ENCODE peak calls at places on chromosomes 7 and 10, in six cellular contexts. One of them, this sample, is unnamed. For H3K4me1, the result is how much of the 10 kb centered on the place peaks cover.

GRCh38 chr7:115822380-115822779 is 208.2 kb downstream of the TFEC start:
- DNase-seq in cardiac muscle cell: no peak
- DNase-seq in mammary epithelial cell: no peak
- DNase-seq in heart left ventricle: no peak
- DNase-seq in hepatocyte: no peak
- DNase-seq in left ventricle myocardium inferior: no peak
- DNase-seq in this sample: no peak

GRCh38 chr7:106332186-106332585 is 47.4 kb upstream of the NAMPT start:
- DNase-seq in hepatocyte: no peak
- DNase-seq in mammary epithelial cell: no peak
- DNase-seq in left ventricle myocardium inferior: no peak
- DNase-seq in cardiac muscle cell: no peak
- DNase-seq in heart left ventricle: no peak
- DNase-seq in this sample: no peak

GRCh38 chr7:64574481-64575159 is 11.7 kb upstream of the ZNF680 start:
- DNase-seq in heart left ventricle: peak
- DNase-seq in cardiac muscle cell: peak
- DNase-seq in left ventricle myocardium inferior: peak
- DNase-seq in hepatocyte: no peak
- DNase-seq in mammary epithelial cell: no peak
- DNase-seq in this sample: no peak

GRCh38 chr10:101069441-101069840 is 7.7 kb downstream of the KAZALD1 start:
- DNase-seq in hepatocyte: no peak
- DNase-seq in cardiac muscle cell: no peak
- DNase-seq in heart left ventricle: no peak
- DNase-seq in left ventricle myocardium inferior: no peak
- DNase-seq in mammary epithelial cell: no peak
- DNase-seq in this sample: no peak

GRCh38 chr10:107618461-107619093 is 454.1 kb upstream of the SORCS1 start:
- DNase-seq in hepatocyte: no peak
- DNase-seq in cardiac muscle cell: no peak
- DNase-seq in mammary epithelial cell: peak
- DNase-seq in heart left ventricle: no peak
- DNase-seq in left ventricle myocardium inferior: no peak
- DNase-seq in this sample: no peak

GRCh38 chr7:38660427-38661099 is 29.4 kb upstream of the AMPH start:
- DNase-seq in hepatocyte: peak
- DNase-seq in heart left ventricle: no peak
- DNase-seq in left ventricle myocardium inferior: no peak
- DNase-seq in mammary epithelial cell: peak
- DNase-seq in cardiac muscle cell: peak
- DNase-seq in this sample: no peak

GRCh38 chr10:132423966-132424847 is 27.2 kb downstream of the PWWP2B start:
- DNase-seq in hepatocyte: no peak
- DNase-seq in left ventricle myocardium inferior: no peak
- DNase-seq in heart left ventricle: no peak
- DNase-seq in mammary epithelial cell: peak
- DNase-seq in cardiac muscle cell: no peak
- DNase-seq in this sample: no peak

GRCh38 chr10:57785068-57785467 is 482.6 kb downstream of the IPMK start:
- DNase-seq in heart left ventricle: no peak
- DNase-seq in hepatocyte: no peak
- DNase-seq in left ventricle myocardium inferior: no peak
- DNase-seq in mammary epithelial cell: peak
- DNase-seq in cardiac muscle cell: no peak
- DNase-seq in this sample: no peak

GRCh38 chr10:103837370-103838094 is 17.8 kb downstream of the SH3PXD2A start:
- DNase-seq in heart left ventricle: no peak
- DNase-seq in cardiac muscle cell: no peak
- DNase-seq in hepatocyte: no peak
- DNase-seq in mammary epithelial cell: no peak
- DNase-seq in left ventricle myocardium inferior: no peak
- DNase-seq in this sample: no peak

GRCh38 chr7:28155019-28155660 is 25.5 kb downstream of the JAZF1 start:
- DNase-seq in heart left ventricle: no peak
- DNase-seq in left ventricle myocardium inferior: no peak
- DNase-seq in mammary epithelial cell: no peak
- DNase-seq in hepatocyte: no peak
- DNase-seq in cardiac muscle cell: no peak
- DNase-seq in this sample: no peak

GRCh38 chr7:23277359-23277989 is 21.7 kb upstream of the MALSU1 start:
- DNase-seq in left ventricle myocardium inferior: no peak
- DNase-seq in hepatocyte: peak
- DNase-seq in heart left ventricle: no peak
- DNase-seq in mammary epithelial cell: peak
- DNase-seq in cardiac muscle cell: peak
- DNase-seq in this sample: no peak

GRCh38 chr7:100901921-100902332 is 6.2 kb upstream of the ACHE start:
- DNase-seq in mammary epithelial cell: no peak
- DNase-seq in heart left ventricle: no peak
- DNase-seq in hepatocyte: peak
- DNase-seq in left ventricle myocardium inferior: no peak
- DNase-seq in cardiac muscle cell: no peak
- DNase-seq in this sample: no peak

GRCh38 chr7:151304856-151305255 is 36.8 kb upstream of the NUB1 start:
- DNase-seq in cardiac muscle cell: peak
- DNase-seq in hepatocyte: peak
- DNase-seq in left ventricle myocardium inferior: no peak
- DNase-seq in mammary epithelial cell: no peak
- DNase-seq in heart left ventricle: no peak
- DNase-seq in this sample: no peak

GRCh38 chr10:16014469-16014868 is 154.2 kb upstream of the MINDY3 start:
- DNase-seq in left ventricle myocardium inferior: no peak
- DNase-seq in cardiac muscle cell: no peak
- DNase-seq in heart left ventricle: no peak
- DNase-seq in hepatocyte: no peak
- DNase-seq in mammary epithelial cell: no peak
- DNase-seq in this sample: no peak

GRCh38 chr10:95277614-95278013 is 13.2 kb downstream of the PDLIM1 start:
- DNase-seq in left ventricle myocardium inferior: no peak
- DNase-seq in hepatocyte: no peak
- DNase-seq in mammary epithelial cell: no peak
- DNase-seq in heart left ventricle: no peak
- DNase-seq in cardiac muscle cell: no peak
- DNase-seq in this sample: no peak

GRCh38 chr10:95278061-95278988 is 12.5 kb downstream of the PDLIM1 start:
- DNase-seq in mammary epithelial cell: no peak
- DNase-seq in left ventricle myocardium inferior: no peak
- DNase-seq in hepatocyte: no peak
- DNase-seq in heart left ventricle: no peak
- DNase-seq in cardiac muscle cell: no peak
- DNase-seq in this sample: no peak

GRCh38 chr10:95280637-95281036 is 10.2 kb downstream of the PDLIM1 start:
- DNase-seq in hepatocyte: no peak
- DNase-seq in mammary epithelial cell: no peak
- DNase-seq in heart left ventricle: no peak
- DNase-seq in cardiac muscle cell: no peak
- DNase-seq in left ventricle myocardium inferior: no peak
- DNase-seq in this sample: no peak

GRCh38 chr10:95281206-95281605 is 9.6 kb downstream of the PDLIM1 start:
- DNase-seq in hepatocyte: no peak
- DNase-seq in mammary epithelial cell: no peak
- DNase-seq in heart left ventricle: no peak
- DNase-seq in left ventricle myocardium inferior: no peak
- DNase-seq in cardiac muscle cell: no peak
- DNase-seq in this sample: no peak

DNA sequence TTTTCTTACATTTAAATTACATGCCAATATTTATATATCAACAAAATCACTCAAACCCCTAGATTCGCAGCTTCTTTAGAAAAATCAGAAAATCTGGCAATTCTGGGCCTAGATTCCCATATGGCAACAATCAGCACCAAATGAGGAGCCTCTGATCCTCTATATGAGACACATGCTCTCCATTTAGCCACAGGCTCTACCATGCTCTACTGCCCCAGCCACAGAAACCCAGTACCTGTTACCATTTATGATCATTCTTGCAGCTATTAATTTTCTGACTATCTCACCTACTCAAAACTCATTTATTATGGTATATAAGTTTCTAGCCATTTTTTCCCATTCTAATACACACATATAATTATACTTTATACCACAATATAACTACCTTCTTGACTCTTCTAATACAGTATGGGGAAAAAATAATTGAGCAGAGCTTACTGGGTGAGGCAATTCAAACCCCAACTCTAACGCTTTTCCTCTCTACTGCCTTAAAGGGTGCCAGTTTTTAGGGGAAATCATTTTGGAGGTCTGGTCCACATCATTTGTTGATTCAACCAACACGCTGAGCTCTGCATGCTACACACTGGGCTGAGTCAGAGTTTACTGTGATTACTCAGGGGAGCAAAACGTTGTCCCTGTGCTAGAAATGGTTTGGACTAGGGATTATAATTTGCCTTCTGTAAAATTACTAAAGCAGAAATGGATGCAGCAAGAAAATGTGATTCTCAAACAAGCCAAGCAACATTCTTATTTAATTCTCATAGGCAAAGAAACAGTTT is 11.6 kb downstream of the PDLIM1 start:
- DNase-seq in heart left ventricle: no peak
- DNase-seq in left ventricle myocardium inferior: no peak
- DNase-seq in mammary epithelial cell: peak
- DNase-seq in hepatocyte: no peak
- DNase-seq in cardiac muscle cell: no peak
- DNase-seq in this sample: no peak
- H3K4me1 ChIP-seq in heart left ventricle: half or more
- H3K4me1 ChIP-seq in left ventricle myocardium inferior: half or more
- H3K4me1 ChIP-seq in mammary epithelial cell: half or more
- H3K4me1 ChIP-seq in hepatocyte: half or more
- H3K4me1 ChIP-seq in cardiac muscle cell: under half
- H3K4me1 ChIP-seq in this sample: half or more

GRCh38 chr10:52172581-52172980 is 141.5 kb upstream of the DKK1 start:
- DNase-seq in heart left ventricle: no peak
- DNase-seq in left ventricle myocardium inferior: no peak
- DNase-seq in hepatocyte: peak
- DNase-seq in mammary epithelial cell: no peak
- DNase-seq in cardiac muscle cell: peak
- DNase-seq in this sample: no peak
- TF ChIP-seq CTCF in heart left ventricle: peak
- TF ChIP-seq CTCF in left ventricle myocardium inferior: peak
- TF ChIP-seq CTCF in hepatocyte: peak
- TF ChIP-seq CTCF in mammary epithelial cell: no peak
- TF ChIP-seq CTCF in cardiac muscle cell: peak
- TF ChIP-seq CTCF in this sample: no peak

GRCh38 chr7:30898411-30898810 is 13.2 kb upstream of the AQP1 start:
- DNase-seq in heart left ventricle: no peak
- DNase-seq in left ventricle myocardium inferior: no peak
- DNase-seq in hepatocyte: no peak
- DNase-seq in cardiac muscle cell: no peak
- DNase-seq in mammary epithelial cell: no peak
- DNase-seq in this sample: no peak

GRCh38 chr7:30900803-30901362 is 10.8 kb upstream of the AQP1 start:
- DNase-seq in heart left ventricle: no peak
- DNase-seq in hepatocyte: no peak
- DNase-seq in left ventricle myocardium inferior: no peak
- DNase-seq in mammary epithelial cell: no peak
- DNase-seq in cardiac muscle cell: no peak
- DNase-seq in this sample: no peak

GRCh38 chr7:30899630-30900029 is 12.0 kb upstream of the AQP1 start:
- DNase-seq in mammary epithelial cell: no peak
- DNase-seq in hepatocyte: no peak
- DNase-seq in heart left ventricle: no peak
- DNase-seq in left ventricle myocardium inferior: no peak
- DNase-seq in cardiac muscle cell: no peak
- DNase-seq in this sample: no peak

GRCh38 chr7:30899066-30899465 is 12.6 kb upstream of the AQP1 start:
- DNase-seq in cardiac muscle cell: no peak
- DNase-seq in hepatocyte: no peak
- DNase-seq in heart left ventricle: no peak
- DNase-seq in left ventricle myocardium inferior: no peak
- DNase-seq in mammary epithelial cell: no peak
- DNase-seq in this sample: no peak

DNA sequence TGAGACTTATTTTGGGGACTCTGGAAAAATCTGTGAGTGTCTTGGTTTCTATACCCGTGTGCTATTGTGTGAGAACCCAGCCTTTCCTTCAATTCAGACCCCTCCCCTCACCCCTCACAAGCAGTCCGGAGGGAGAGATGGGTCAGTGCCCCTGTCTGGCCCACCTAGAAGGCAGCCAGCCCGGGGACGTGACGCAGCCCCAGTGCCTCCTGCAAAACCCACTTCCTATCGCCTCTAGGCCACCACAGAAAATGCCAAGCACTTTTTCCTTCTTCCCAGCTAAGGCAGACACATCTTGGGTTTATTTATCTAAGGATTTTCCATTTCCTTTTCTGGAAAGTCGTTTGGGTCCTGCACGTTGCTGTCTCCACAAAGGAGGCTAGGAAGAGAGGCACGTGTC is 11.6 kb upstream of the AQP1 start:
- DNase-seq in mammary epithelial cell: no peak
- DNase-seq in heart left ventricle: no peak
- DNase-seq in hepatocyte: no peak
- DNase-seq in left ventricle myocardium inferior: no peak
- DNase-seq in cardiac muscle cell: no peak
- DNase-seq in this sample: peak
- H3K27ac ChIP-seq in mammary epithelial cell: no peak
- H3K27ac ChIP-seq in heart left ventricle: peak
- H3K27ac ChIP-seq in hepatocyte: no peak
- H3K27ac ChIP-seq in left ventricle myocardium inferior: peak
- H3K27ac ChIP-seq in cardiac muscle cell: no peak
- H3K27ac ChIP-seq in this sample: peak

GRCh38 chr7:1555813-1556540 is at the start of gene TMEM184A:
- DNase-seq in left ventricle myocardium inferior: no peak
- DNase-seq in heart left ventricle: no peak
- DNase-seq in hepatocyte: peak
- DNase-seq in mammary epithelial cell: peak
- DNase-seq in cardiac muscle cell: peak
- DNase-seq in this sample: peak
- H3K4me1 ChIP-seq in left ventricle myocardium inferior: under half
- H3K4me1 ChIP-seq in heart left ventricle: under half
- H3K4me1 ChIP-seq in hepatocyte: under half
- H3K4me1 ChIP-seq in mammary epithelial cell: under half
- H3K4me1 ChIP-seq in cardiac muscle cell: under half
- H3K4me1 ChIP-seq in this sample: under half

DNA sequence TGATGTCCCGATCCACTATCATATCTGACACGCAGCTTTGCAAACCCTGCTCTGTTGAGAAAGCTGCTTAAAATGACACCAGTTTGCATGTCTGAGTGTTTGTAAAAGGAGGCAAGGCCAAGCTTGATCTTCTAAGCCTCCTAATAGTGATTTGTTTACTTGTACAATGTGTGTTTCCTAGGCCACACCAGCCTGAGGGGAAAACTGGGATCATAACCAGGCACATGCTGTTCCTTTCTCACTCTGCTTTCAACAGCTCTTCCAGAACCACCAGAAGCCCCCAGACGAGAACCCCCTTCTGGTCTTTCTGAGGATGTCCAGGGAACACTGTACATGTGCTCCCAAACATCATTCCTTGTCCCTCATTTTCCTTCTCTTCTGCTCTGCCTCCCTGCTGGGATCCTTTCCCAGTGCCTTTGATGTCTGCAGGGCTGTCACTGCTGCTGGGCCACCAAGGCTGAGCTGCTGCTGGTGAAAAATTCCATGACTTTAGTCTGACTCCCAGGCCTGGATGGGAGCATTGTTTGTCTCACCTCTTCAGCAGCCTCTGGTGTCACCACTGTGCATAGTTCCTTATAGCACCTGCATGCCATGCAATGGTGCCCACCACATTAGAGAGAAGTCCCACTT is 4.0 kb upstream of the LGI1 start:
- DNase-seq in heart left ventricle: no peak
- DNase-seq in cardiac muscle cell: no peak
- DNase-seq in left ventricle myocardium inferior: no peak
- DNase-seq in hepatocyte: peak
- DNase-seq in mammary epithelial cell: no peak
- DNase-seq in this sample: no peak
- TF ChIP-seq CTCF in heart left ventricle: no peak
- TF ChIP-seq CTCF in cardiac muscle cell: no peak
- TF ChIP-seq CTCF in left ventricle myocardium inferior: no peak
- TF ChIP-seq CTCF in hepatocyte: no peak
- TF ChIP-seq CTCF in mammary epithelial cell: no peak
- TF ChIP-seq CTCF in this sample: no peak

GRCh38 chr10:79072041-79072441 is 3.3 kb downstream of the ZMIZ1 start:
- DNase-seq in hepatocyte: no peak
- DNase-seq in heart left ventricle: no peak
- DNase-seq in cardiac muscle cell: no peak
- DNase-seq in left ventricle myocardium inferior: no peak
- DNase-seq in mammary epithelial cell: no peak
- DNase-seq in this sample: peak
- H3K27ac ChIP-seq in hepatocyte: peak
- H3K27ac ChIP-seq in heart left ventricle: peak
- H3K27ac ChIP-seq in cardiac muscle cell: peak
- H3K27ac ChIP-seq in left ventricle myocardium inferior: peak
- H3K27ac ChIP-seq in mammary epithelial cell: no peak
- H3K27ac ChIP-seq in this sample: peak

This sample was measured in left lung.